ENCODE peak calls at places on chromosomes 2 and 18, in four cellular contexts. T is GM23338, H is K562, W is HepG2. X is an unnamed sample. For H3K4me1, the result is how much of the 10 kb centered on the place peaks cover.

GRCh38 chr18:35247412-35248249 is 6.8 kb downstream of the ZNF397 start:
- DNase-seq in T (no peak), H (no peak), W (no peak), X (no peak)

GRCh38 chr2:190791347-190791982 is 89.2 kb upstream of the GLS start:
- DNase-seq in H (peak), W (no peak), T (no peak), X (no peak)

GRCh38 chr18:7754258-7754657 is 187.1 kb downstream of the PTPRM start:
- DNase-seq in T (no peak), W (peak), H (no peak), X (no peak)

GRCh38 chr2:46290019-46290418 is 7.2 kb upstream of the EPAS1 start:
- DNase-seq in T (no peak), H (no peak), W (no peak), X (no peak)

GRCh38 chr2:200159366-200159720 is 147.2 kb upstream of the SPATS2L start:
- DNase-seq in H (no peak), W (no peak), T (no peak), X (no peak)

GRCh38 chr2:183049420-183049819 is 11.2 kb upstream of the NCKAP1 start:
- DNase-seq in T (peak), H (no peak), W (no peak), X (no peak)

GRCh38 chr2:68272246-68272987 is 20.1 kb upstream of the PPP3R1 start:
- DNase-seq in H (no peak), T (no peak), W (no peak), X (no peak)

GRCh38 chr2:226351711-226352110 is 447.9 kb downstream of the IRS1 start:
- DNase-seq in T (no peak), H (no peak), W (no peak), X (no peak)

GRCh38 chr2:161243873-161244272 is 64.4 kb upstream of the PSMD14 start:
- DNase-seq in T (peak), H (no peak), W (no peak), X (no peak)
- H3K4me3 ChIP-seq in T (peak), H (no peak), W (peak), X (no peak)

GRCh38 chr2:219545610-219546352 is 2.0 kb downstream of the TMEM198 start:
- DNase-seq in T (no peak), W (peak), H (no peak), X (no peak)

GRCh38 chr2:219542931-219543595 is 546 bp downstream of the CHPF start:
- DNase-seq in W (peak), T (peak), H (peak), X (no peak)

GRCh38 chr2:219544567-219544966 is 739 bp downstream of the TMEM198 start:
- DNase-seq in W (no peak), H (no peak), T (no peak), X (no peak)

GRCh38 chr2:219541611-219542180 is 1.9 kb downstream of the CHPF start:
- DNase-seq in W (peak), H (peak), T (peak), X (peak)

DNA sequence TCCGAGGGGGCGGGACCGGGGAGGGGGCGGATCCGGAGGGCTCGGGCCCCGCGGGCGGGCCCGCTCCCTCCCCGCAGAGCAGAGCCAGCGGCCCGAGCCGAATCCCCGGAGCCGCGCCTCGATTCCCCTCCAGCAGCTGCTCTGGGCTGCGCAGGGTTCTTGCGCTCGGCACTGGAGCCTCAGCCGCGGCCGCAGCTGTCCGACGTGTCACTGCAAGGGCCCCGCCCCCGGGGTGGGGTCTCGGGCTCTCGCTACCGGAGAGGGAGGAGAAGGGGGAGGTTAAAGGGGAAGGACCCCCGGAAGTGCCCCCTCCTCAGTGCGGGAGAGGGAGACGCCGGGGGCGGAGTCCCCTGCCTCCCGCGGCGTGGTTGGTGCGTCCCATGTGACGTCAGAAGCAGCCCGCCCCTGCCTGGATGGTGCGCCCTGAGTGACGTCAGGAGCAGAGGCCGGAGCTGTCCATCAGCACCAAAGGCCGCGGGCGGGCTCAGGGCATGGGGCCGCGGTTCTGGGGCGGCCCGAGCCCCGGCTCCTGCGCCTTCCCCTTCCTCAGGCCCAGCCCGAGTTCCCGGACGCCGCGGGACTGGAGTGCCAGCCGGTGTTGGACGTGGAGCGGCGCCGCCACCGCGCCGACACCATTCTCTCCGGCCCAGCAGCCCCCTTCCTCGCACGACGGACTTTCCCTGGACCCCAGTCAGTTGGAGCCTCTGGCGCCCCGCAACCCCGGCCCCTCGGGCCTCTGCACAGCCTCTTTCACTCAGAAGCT is at the start of the genes CHPF and TMEM198:
- DNase-seq in W (peak), T (peak), H (peak), X (peak)
- TF ChIP-seq POLR2AphosphoS5 in W (peak), T (peak), H (peak), X (peak)

DNA sequence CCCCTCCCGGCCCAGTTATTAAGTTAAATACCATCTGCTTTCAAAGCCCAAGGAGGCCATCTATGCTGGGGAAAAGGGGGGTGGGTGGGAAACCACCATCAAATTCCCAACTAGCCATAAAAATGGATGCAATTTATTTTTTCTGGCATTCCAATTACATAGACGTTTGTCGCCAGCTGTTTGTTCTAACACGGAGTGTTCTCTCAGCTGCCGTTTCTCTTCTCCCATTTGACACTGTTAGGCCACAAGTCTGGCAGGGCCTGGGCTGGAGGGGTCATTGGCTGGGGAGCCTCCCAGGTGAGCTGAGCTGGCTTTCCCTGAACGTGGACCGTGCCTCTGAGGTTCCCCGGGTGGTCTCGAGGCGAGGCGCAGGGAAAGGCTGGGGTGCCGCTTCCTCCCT is 16.6 kb downstream of the ATOH8 start:
- DNase-seq in W (no peak), H (no peak), T (no peak), X (no peak)
- H3K4me1 ChIP-seq in W (half or more), H (under half), T (half or more), X (half or more)

GRCh38 chr2:71156531-71156930 is 26.1 kb downstream of the MPHOSPH10 start:
- DNase-seq in T (peak), W (no peak), H (no peak), X (peak)
- H3K4me3 ChIP-seq in T (no peak), W (no peak), H (no peak), X (peak)

GRCh38 chr18:12015697-12016062 is 34.4 kb downstream of the IMPA2 start:
- DNase-seq in T (no peak), W (no peak), H (no peak), X (peak)
- TF ChIP-seq POLR2AphosphoS5 in T (no peak), W (no peak), H (no peak), X (no peak)

DNA sequence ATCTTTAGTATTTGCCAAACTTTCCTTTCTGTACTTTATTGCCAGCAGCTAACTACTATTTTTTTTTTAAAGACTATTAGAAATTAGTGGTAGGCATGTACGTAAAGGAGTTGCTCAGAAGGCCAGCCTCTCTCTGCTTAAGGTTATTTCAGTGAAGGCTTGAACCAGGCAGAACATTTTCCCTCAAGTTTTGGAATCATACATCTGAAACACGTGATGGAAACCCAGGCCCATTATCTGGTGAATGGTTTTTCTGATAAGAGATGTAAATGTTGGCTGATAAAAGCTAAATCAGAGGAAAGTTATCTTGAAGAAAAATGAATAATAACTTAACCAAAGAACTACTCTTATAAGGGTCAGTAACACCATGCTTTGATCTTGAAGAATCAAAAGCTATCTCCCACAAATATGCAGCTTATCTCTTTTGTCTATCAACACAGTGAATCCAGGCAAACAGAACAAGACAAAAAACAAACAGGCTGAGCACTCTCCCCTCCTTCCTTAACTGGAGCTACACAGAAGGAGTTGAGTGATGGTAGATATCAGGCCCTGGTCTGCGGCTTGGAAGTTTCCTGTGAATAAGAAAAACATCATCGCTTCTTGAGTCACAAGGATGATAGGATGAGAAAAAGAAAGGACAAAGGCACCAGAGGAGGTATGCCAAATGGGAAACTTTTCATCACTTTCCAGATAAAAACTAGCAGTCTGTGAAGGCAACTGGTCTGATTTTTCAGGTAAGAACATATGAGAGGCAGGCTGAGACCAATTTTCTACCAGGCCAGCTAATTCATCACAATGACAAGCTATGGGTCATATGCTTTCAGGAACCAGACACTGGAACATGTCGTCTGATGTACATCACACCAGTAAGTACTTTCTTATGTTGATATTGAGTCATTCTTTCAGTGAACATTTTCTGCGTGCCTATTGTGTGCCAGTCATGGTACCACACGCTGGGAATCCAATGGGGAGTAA is 88.4 kb upstream of the STK17B start:
- DNase-seq in W (peak), T (no peak), H (no peak), X (no peak)
- H3K4me1 ChIP-seq in W (under half), T (under half), H (under half), X (under half)

DNA sequence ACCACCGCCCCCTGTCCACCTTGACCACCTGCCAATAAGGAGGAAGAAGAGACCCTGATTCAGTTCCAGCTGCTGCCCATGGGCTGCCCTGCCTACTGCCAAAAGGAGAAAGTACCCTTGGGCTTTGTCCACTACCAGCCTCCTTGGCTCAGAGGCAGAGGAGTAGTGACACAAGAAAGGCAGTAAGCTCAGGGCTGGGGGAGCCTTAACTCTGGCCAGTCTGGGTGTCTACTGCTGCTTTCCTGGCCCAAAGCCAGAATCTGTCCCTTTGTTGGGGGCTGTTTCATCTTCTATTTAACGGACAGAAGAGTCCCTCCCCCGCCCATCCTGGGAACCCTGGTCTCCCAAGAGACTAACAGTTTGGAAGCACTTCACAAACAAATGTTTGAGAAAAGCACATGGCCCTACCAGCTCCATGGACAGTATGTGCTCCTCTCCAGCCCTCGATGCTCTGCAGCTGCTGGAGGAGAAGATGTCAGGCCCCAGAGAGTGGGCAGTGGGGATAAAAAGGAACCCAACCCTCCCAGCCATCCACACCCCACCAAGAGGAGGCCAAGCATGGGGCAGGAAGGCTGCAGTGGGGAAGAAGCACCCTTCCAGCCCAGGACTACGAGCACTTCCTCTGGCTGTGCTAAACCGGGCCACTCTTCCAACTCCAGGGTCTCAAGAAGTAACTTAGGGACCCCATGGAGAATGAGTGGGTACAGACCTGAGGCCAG is 1.3 kb downstream of the ATG9A start:
- DNase-seq in W (no peak), T (no peak), H (peak), X (no peak)
- H3K4me3 ChIP-seq in W (peak), T (peak), H (peak), X (peak)